ENCODE peak calls at places on chromosomes 3 and 15, in seven cellular contexts. M is activated T-cell treated with anti-CD3 and anti-CD28 coated beads for 1 hour; K is COR-L47; Q is small intestine; I is T-helper 17 cell; X is T-helper 9 cell; B is stimulated activated CD8-positive, alpha-beta memory T cell treated with anti-CD3 and anti-CD28 coated beads, Interleukin-15, amount 100 ng/mL, for 24 hours. J is an unnamed sample.
A peak's percentile ranks its signal among the peaks of the same experiment; 100 is the strongest.

GRCh38 chr3:23968467-23969184 is 23.5 kb downstream of the NR1D2 start:
- DNase-seq in X (no peak), I (no peak), Q (no peak), K (no peak), M (no peak), B (no peak), J (no peak)

GRCh38 chr3:100777271-100777670 is 68.0 kb downstream of the TFG start:
- DNase-seq in X (no peak), M (no peak), B (no peak), I (no peak), Q (no peak), K (no peak), J (no peak)

GRCh38 chr3:27639271-27639670 is 82.9 kb downstream of the EOMES start:
- DNase-seq in X (no peak), I (no peak), K (no peak), M (no peak), Q (peak; percentile 59), B (no peak), J (no peak)

GRCh38 chr3:168981396-168981795 is 682.1 kb downstream of the MECOM start:
- DNase-seq in I (no peak), M (no peak), K (no peak), X (no peak), B (no peak), Q (no peak), J (no peak)

GRCh38 chr3:62875103-62876002 is at the start of gene CADPS:
- DNase-seq in X (no peak), K (peak; percentile 22), I (no peak), M (no peak), Q (peak; percentile 37), B (no peak), J (no peak)

GRCh38 chr15:36161781-36162212 is 417.6 kb upstream of the CDIN1 start:
- DNase-seq in I (no peak), M (no peak), Q (no peak), B (no peak), X (no peak), K (no peak), J (no peak)

GRCh38 chr3:55017876-55018275 is 90.0 kb upstream of the LRTM1 start:
- DNase-seq in K (no peak), X (no peak), I (no peak), B (no peak), M (no peak), Q (no peak), J (no peak)

GRCh38 chr3:33807190-33807589 is 8.8 kb downstream of the PDCD6IP start:
- DNase-seq in M (no peak), X (no peak), I (no peak), B (no peak), Q (peak; percentile 22), K (no peak), J (no peak)

GRCh38 chr3:25396686-25397085 is 31.4 kb upstream of the RARB start:
- DNase-seq in Q (no peak), K (no peak), B (no peak), M (no peak), X (no peak), I (no peak), J (no peak)

GRCh38 chr3:12175137-12175593 is 16.5 kb upstream of the TIMP4 start:
- DNase-seq in M (no peak), K (no peak), B (no peak), Q (no peak), X (no peak), I (no peak), J (no peak)

GRCh38 chr15:75693501-75694240 is 19.0 kb downstream of the CSPG4 start:
- DNase-seq in B (no peak), Q (no peak), I (no peak), X (no peak), M (no peak), K (no peak), J (no peak)

GRCh38 chr3:176919836-176920760 is 277.2 kb downstream of the TBL1XR1 start:
- DNase-seq in M (no peak), B (no peak), X (no peak), I (no peak), Q (no peak), K (peak; percentile 95), J (no peak)

GRCh38 chr15:78740904-78741274 is 70.4 kb downstream of the ADAMTS7 start:
- DNase-seq in Q (no peak), X (no peak), M (no peak), B (no peak), I (no peak), K (no peak), J (no peak)